ENCODE peak calls at places on chromosomes 12 and 14, in five cellular contexts. K is transverse colon, J is aorta, V is A549, D is ovary. Z is an unnamed sample.

GRCh38 chr12:127083028-127083949 is 1183.7 kb upstream of the TMEM132C start:
- DNase-seq in K (no peak), J (no peak), V (peak), D (no peak), Z (no peak)

GRCh38 chr14:71764701-71765347 is 167.4 kb upstream of the RGS6 start:
- DNase-seq in K (no peak), J (no peak), V (no peak), D (no peak), Z (no peak)

GRCh38 chr12:42705863-42706262 is 116.3 kb upstream of the PRICKLE1 start:
- DNase-seq in K (peak), J (peak), V (no peak), D (peak), Z (peak)

GRCh38 chr14:50335389-50335788 is 23.3 kb downstream of the DMAC2L start:
- DNase-seq in K (peak), J (no peak), V (no peak), D (peak), Z (no peak)

GRCh38 chr12:100391856-100392255 is 35.0 kb downstream of the SLC17A8 start:
- DNase-seq in K (peak), J (no peak), V (no peak), D (no peak), Z (no peak)

GRCh38 chr12:85310456-85311076 is 30.5 kb downstream of the ALX1 start:
- DNase-seq in K (no peak), J (no peak), V (no peak), D (no peak), Z (no peak)

GRCh38 chr12:62776575-62776974 is 158.4 kb downstream of the PPM1H start:
- DNase-seq in K (peak), J (no peak), V (no peak), D (no peak), Z (no peak)

GRCh38 chr12:47741340-47741703 is 16.0 kb upstream of the ENDOU start:
- DNase-seq in K (peak), J (peak), V (no peak), D (peak), Z (peak)

GRCh38 chr12:88793091-88793490 is 212.8 kb upstream of the KITLG start:
- DNase-seq in K (no peak), J (no peak), V (no peak), D (no peak), Z (no peak)

DNA sequence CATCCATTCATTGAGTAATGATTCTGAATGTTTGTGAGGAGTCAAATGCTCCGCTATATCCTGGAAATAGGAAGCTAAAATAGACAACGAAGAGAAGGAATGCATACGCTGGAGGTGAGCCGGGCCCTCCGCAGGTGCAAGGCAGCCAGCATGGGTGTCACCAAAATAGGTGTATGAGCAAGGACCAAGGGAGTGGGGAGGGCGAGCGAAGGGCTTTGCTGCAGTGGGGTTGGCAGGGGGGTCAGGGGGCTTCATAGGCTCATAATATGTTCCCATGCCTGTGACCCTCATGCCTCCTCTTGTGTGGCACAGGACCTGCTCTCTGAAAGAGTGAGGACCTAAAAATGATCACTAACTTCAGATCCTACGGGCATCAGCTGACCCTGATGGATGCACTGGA is 73.0 kb downstream of the PRMT8 start:
- DNase-seq in K (no peak), J (no peak), V (no peak), D (no peak), Z (no peak)
- H3K27ac ChIP-seq in K (no peak), J (no peak), V (no peak), D (no peak), Z (no peak)

DNA sequence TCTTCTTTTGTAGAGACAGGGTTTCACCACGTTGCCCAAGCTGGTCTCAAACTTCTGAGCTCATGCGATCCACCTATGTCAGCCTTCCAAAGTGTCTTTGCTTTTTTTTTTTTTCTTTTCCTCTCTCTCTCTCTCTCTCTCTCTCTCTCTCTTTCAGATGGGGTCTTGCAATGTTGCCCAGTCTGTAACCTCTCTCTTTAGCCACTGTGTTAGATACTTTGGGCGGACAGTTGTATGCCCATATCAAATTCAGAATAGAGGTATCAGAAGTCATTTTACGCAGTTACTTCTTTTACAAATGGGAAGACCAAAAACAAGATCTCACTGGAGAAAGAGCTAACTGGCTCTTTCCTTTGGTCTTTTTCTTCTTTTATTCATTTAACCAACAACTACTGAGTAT is 6.7 kb downstream of the HEBP1 start:
- DNase-seq in K (no peak), J (no peak), V (no peak), D (no peak), Z (no peak)
- H3K27ac ChIP-seq in K (peak), J (no peak), V (peak), D (peak), Z (no peak)

DNA sequence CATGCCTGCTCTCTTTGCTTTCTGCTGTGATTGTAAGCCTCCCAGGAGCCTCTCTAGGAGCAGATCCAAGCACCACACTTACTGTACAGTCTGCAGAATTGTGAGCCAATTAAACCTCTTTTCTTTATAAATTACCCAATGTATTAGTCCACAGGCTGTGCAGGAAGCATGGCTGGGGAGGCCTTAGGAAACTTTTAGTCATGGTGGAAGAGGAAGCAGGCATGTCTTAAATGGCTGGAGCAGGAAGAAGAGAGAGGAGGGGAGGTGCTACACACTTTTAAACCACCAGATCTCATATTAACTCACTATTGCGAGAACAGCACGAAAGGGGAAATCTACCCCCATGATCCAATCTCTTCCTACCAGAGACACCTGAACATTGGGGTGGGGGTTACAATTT is 108.9 kb downstream of the DERA start:
- DNase-seq in K (no peak), J (no peak), V (no peak), D (no peak), Z (no peak)
- H3K27ac ChIP-seq in K (no peak), J (no peak), V (no peak), D (no peak), Z (no peak)

DNA sequence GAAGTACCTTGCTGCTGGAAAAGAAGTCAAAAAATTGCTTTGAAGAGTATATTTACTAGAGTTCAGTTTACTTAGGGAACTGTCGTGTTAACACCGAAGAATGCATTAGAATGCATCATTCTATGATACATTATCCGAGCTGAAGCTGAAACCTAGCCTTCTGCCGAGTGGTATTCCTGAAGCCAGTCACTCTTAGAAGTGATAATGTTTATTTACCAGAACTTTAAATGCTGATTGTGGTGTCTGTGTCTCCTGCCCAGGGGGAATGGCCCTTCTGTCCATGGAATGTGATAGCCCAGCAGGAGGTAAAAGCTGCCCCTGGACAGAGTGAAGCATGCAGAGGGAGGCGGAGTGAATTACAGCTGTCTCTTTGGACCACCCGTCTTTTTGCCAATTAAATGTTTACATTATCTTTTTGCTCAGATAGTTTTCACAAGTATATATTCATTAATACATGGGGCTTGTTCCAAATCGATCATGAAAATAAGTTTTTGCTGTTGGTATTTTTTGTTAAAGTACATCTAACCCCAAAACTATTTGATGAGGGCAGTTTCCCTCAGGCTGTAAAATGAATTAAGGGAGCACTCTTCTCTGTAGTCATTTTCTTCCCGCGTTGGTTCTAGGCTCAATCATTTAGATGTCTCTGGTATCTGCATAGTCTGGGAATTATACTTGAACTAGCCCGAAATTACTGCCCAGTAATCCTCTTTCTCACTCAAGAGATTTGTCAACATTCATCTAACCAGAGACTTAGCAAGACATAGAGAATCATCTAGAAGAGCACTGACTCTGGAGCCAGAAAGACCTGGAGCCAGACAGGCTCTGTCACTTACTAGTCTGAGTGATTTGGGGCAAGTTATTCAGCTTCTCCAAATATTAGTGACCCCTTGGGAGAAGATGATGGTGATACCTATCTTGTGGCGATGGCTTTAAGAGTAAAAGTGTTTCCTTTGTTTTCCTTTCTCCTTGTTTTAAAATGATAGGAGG is 147.6 kb downstream of the CRADD start:
- DNase-seq in K (no peak), J (no peak), V (no peak), D (no peak), Z (no peak)
- H3K27ac ChIP-seq in K (no peak), J (no peak), V (no peak), D (no peak), Z (peak)

DNA sequence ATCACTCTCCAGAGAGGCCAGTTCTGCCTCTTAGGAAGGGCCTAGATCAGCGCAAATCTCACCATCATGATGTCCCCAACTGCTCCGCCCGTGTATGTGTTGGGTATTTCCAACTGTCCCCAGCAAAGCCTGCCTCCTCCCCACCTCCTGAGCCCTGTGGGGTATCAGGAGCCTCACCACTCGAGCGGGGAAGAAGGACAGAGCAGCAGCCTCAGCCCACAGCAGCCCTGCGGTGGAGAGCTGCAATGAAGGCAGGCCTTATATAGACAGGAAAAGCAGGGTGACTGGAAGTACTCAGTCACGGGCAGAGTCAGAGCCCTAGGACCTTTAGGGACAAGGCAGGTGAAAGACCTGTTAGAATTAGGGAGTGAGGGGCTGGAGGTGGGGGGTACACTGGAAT is 358.2 kb downstream of the CACNA1C start:
- DNase-seq in K (no peak), J (no peak), V (no peak), D (no peak), Z (no peak)
- H3K27ac ChIP-seq in K (no peak), J (no peak), V (no peak), D (no peak), Z (no peak)

GRCh38 chr12:9064815-9065606 is 50.7 kb downstream of the A2M start:
- DNase-seq in K (peak), J (peak), V (peak), D (peak), Z (peak)

GRCh38 chr12:9066183-9066623 is 49.5 kb downstream of the A2M start:
- DNase-seq in K (no peak), J (peak), V (no peak), D (no peak), Z (no peak)

GRCh38 chr12:9064201-9064814 is 51.4 kb downstream of the A2M start:
- DNase-seq in K (peak), J (peak), V (peak), D (peak), Z (peak)

GRCh38 chr12:9066755-9067433 is 48.8 kb downstream of the A2M start:
- DNase-seq in K (no peak), J (no peak), V (no peak), D (no peak), Z (no peak)

DNA sequence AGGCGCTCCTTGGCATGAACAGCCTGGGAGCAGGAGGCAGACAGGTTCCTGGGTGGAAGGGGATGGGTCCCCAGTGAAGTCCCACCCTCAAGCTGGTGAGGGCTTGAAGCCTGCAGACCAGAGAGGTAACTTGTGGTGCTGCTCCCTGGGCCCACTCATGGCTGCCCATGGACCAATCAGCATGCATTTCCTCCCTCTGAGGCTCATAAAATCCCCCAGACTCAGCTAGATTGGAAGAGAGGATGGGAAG is 50.2 kb downstream of the A2M start:
- DNase-seq in K (no peak), J (no peak), V (no peak), D (no peak), Z (no peak)
- H3K27ac ChIP-seq in K (peak), J (peak), V (peak), D (peak), Z (peak)

Z was measured in gastrocnemius medialis.